ENCODE peak calls at places on chromosomes 4 and X, in five cellular contexts. V is aorta; P is brain microvascular endothelial cell; C is Panc1; G is CD4-positive, alpha-beta T cell. T is an unnamed sample.

GRCh38 chrX:17689971-17690409 is 47.3 kb upstream of the SCML1 start:
- DNase-seq in V (no peak), P (peak; percentile 72), C (peak; percentile 4), G (no peak), T (no peak)

GRCh38 chrX:123340691-123341090 is 156.6 kb downstream of the GRIA3 start:
- DNase-seq in V (no peak), P (no peak), C (no peak), G (no peak), T (no peak)

GRCh38 chr4:3202836-3203820 is 45.8 kb upstream of the MSANTD1 start:
- DNase-seq in V (peak; percentile 57), P (no peak), C (no peak), G (no peak), T (no peak)

GRCh38 chrX:46991664-46992063 is 79.4 kb downstream of the JADE3 start:
- DNase-seq in V (no peak), P (no peak), C (no peak), G (no peak), T (no peak)

GRCh38 chrX:39894626-39895025 is 203.1 kb downstream of the BCOR start:
- DNase-seq in V (no peak), P (no peak), C (no peak), G (no peak), T (no peak)

GRCh38 chr4:187565416-187565815 is 430.2 kb upstream of the ZFP42 start:
- DNase-seq in V (no peak), P (no peak), C (no peak), G (no peak), T (no peak)

GRCh38 chr4:120826449-120826848 is 96.1 kb downstream of the PRDM5 start:
- DNase-seq in V (no peak), P (no peak), C (no peak), G (no peak), T (no peak)

GRCh38 chr4:2416564-2417195 is 1.8 kb downstream of the ZFYVE28 start:
- DNase-seq in V (no peak), P (no peak), C (no peak), G (peak; percentile 38), T (no peak)

GRCh38 chrX:12332786-12333347 is 194.6 kb downstream of the FRMPD4 start:
- DNase-seq in V (no peak), P (no peak), C (no peak), G (no peak), T (no peak)

GRCh38 chr4:125321709-125322362 is 7.1 kb downstream of the FAT4 start:
- DNase-seq in V (no peak), P (peak; percentile 33), C (no peak), G (no peak), T (no peak)

GRCh38 chrX:103779156-103779555 is 2.5 kb downstream of the PLP1 start:
- DNase-seq in V (no peak), P (peak; percentile 29), C (no peak), G (no peak), T (no peak)

GRCh38 chrX:103780701-103781402 is 4.2 kb downstream of the PLP1 start:
- DNase-seq in V (no peak), P (no peak), C (no peak), G (no peak), T (no peak)

GRCh38 chrX:103783971-103784370 is 7.3 kb downstream of the PLP1 start:
- DNase-seq in V (no peak), P (no peak), C (no peak), G (no peak), T (no peak)

DNA sequence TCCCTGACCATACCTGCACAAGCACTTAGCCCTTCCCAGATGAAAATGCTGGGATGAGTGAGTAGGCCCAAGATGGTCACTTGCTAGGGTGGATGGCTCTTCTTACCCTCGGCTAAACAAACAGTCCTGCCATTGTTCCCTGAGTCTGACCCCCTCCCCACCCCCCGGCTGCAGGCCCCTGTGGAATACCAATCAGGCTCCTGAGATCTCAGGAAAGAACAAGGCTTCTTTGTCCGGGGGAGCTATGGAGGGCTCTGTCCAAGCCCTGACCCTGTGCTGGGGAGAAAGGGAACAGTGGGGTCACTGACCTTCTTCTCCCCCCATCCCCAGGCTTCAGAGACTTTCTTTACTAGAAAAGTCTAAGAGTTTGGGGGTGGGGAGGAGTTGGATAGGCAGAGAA is 6.0 kb downstream of the PLP1 start:
- DNase-seq in V (no peak), P (no peak), C (no peak), G (no peak), T (no peak)
- H3K27ac ChIP-seq in V (no peak overlapping the region), P (no peak overlapping the region), C (no peak overlapping the region), G (no peak overlapping the region), T (no peak overlapping the region)

DNA sequence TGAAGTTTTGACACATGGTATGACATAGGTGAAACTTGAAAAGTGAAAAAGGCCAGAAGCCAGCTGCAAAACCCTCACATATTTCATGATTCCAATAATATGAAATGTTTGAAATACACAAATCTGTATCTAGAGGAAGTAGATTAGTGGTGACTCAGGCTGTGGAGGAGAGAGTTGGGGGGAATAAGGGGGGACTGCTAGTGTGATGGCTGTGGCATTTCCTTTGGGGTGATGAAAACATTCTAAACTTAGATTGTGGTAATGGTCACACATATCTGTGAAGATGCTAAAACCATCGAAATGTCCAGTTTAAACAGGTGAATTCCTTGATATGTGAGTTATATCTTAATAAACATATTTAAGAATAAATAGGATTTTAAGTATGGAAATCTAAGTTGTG is 343.5 kb upstream of the SFRP2 start:
- DNase-seq in V (no peak), P (peak; percentile 24), C (no peak), G (no peak), T (no peak)
- H3K27ac ChIP-seq in V (no peak overlapping the region), P (no peak overlapping the region), C (no peak overlapping the region), G (no peak overlapping the region), T (peak overlapping the region; percentile 44)

DNA sequence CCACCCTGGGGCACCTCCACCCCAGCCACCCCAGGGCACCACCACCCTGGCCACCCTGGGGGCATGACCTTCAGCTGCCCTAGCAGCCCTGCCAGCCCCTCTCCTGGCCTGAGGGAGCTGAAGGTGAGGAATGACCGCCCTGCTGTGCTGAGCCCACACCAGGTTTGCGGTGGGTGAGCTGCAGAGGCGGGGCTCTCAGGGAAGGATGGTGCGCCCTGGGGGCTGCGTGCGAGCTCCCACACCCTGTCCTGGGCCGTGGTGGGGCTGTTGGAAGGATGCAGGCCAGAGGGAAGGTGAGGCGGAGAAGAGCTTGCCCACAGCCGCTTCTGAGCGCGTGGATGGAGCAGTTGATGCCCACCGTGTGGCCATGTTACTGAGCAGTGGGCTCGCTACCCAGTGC is 17.7 kb downstream of the UVSSA start:
- DNase-seq in V (peak; percentile 52), P (no peak), C (no peak), G (no peak), T (no peak)
- H3K27ac ChIP-seq in V (no peak overlapping the region), P (no peak overlapping the region), C (no peak overlapping the region), G (no peak overlapping the region), T (no peak overlapping the region)

DNA sequence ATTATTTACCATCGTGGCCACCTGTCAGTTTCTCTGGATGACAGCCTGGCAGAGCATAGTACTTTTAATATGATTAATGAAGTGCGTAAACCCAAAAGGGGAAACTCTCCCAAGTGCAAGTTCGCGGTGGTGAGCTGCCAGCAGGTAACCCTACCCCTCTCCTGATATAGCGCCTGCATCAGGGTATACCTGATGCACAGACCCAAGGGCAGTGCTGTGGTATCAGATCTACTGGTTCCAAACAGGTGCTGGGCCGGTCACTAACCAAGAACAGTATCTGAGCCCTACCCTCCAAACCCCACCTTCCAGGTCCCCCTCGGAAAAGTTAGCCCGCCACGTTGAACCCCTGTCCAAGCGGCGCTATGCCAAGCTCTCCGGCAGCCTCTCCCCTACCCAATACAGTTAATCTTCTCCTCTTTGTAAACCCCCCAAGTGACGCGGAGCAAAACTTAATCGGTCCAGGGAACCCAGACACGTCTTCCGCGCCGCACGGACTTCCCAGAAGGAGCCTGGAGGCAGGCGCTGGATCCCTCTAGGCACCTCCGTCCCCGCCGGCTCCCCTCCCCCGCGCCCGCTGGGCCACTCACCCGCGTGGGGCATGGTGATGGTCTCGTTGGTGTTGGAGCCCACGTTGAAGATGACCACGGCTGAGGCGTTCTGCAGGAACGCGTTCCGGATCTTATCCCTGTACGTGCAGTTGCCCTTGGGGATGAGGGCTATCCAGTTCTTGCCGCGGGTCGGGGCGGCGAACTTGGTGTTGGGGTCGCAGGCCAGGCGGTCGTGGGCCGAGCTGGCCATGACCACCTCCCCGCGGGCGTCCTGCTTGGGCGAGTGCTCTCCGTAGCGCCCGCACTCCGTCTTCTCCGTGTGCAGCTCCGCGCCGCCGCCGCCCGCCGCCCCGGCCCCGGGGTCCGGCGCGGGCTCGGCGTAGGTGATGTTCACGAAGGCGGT is 1.3 kb downstream of the RNF150 start:
- DNase-seq in V (peak; percentile 81), P (peak; percentile 11), C (no peak), G (no peak), T (no peak)
- H3K27ac ChIP-seq in V (no peak overlapping the region), P (no peak overlapping the region), C (no peak overlapping the region), G (no peak overlapping the region), T (no peak overlapping the region)

DNA sequence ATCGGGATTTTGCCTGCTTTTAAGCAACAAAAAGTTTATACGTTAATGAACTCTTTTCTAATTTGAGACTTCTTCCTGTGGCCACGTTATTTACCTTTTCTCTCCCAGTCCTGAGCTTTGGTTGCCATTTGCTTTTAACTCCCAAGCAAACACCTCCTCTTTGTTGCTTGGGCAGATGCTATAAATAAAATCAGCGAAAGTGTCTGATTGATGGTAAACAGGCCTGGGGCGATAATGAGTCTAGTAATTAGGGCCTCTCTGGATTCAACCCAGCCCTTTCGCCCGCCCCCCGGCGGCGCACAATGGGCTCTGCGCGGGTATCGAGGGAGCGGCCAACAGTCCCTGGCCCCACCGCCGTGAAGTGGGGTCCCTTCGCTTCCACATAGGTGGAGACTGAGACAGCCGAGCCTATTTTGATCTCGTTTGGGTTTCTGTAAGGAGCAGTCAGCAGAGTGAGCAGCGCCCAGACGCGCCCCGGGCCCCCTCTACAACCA is 791 bp downstream of the CLGN start:
- DNase-seq in V (no peak), P (no peak), C (no peak), G (no peak), T (no peak)
- H3K27ac ChIP-seq in V (no peak overlapping the region), P (no peak overlapping the region), C (peak overlapping the region; percentile 54), G (no peak overlapping the region), T (no peak overlapping the region)

GRCh38 chr4:40311811-40312346 is 23.3 kb upstream of the CHRNA9 start:
- DNase-seq in V (no peak), P (no peak), C (no peak), G (no peak), T (no peak)
- H3K27ac ChIP-seq in V (no peak overlapping the region), P (no peak overlapping the region), C (peak overlapping the region; percentile 11), G (peak overlapping the region; percentile 41), T (peak overlapping the region; percentile 33)

GRCh38 chr4:39820186-39820585 is 122.2 kb downstream of the UBE2K start:
- DNase-seq in V (no peak), P (no peak), C (no peak), G (no peak), T (no peak)

GRCh38 chr4:39823193-39823592 is 125.3 kb downstream of the UBE2K start:
- DNase-seq in V (no peak), P (no peak), C (no peak), G (no peak), T (no peak)

GRCh38 chr4:39821951-39822350 is 124.0 kb downstream of the UBE2K start:
- DNase-seq in V (no peak), P (no peak), C (no peak), G (peak; percentile 6), T (no peak)

GRCh38 chr4:39814403-39815185 is 116.7 kb downstream of the UBE2K start:
- DNase-seq in V (no peak), P (peak; percentile 5), C (no peak), G (no peak), T (no peak)

DNA sequence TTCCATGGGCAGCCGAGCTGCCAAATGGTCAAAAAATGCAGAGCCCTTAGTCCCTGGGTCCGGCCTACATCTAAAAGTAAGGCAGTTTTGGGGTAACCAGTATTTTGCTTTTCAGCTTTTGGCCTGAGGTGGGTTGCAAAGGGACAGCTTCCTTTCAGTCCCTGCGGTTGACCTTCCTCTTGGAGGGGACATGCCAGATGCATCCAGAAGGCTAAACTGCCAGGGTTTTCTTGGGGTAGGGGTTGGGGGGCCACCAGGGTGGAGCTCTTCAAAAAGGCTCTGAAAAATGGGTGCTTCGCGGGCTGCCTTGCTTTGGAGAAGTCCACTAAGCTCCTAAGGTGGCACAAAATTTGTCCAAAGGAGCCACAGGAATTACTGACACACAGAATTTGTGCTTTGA is 120.7 kb downstream of the UBE2K start:
- DNase-seq in V (no peak), P (no peak), C (no peak), G (no peak), T (no peak)
- H3K27ac ChIP-seq in V (no peak overlapping the region), P (no peak overlapping the region), C (peak overlapping the region; percentile 29), G (no peak overlapping the region), T (no peak overlapping the region)

T was measured in epithelial cell of prostate.